ENCODE peak calls at places on chromosomes 3 and 15, in eight cellular contexts. One of them, this sample, is unnamed.

GRCh38 chr3:188437921-188438320 is 284.0 kb downstream of the LPP start:
- DNase-seq in dorsolateral prefrontal cortex: no peak
- DNase-seq in heart left ventricle: no peak
- DNase-seq in fibroblast of villous mesenchyme: no peak
- DNase-seq in right lobe of liver: no peak
- DNase-seq in IMR-90: peak
- DNase-seq in hepatocyte: no peak
- DNase-seq in GM12865: no peak
- DNase-seq in this sample: no peak

GRCh38 chr3:124886168-124887051 is 755 bp downstream of the ITGB5 start:
- DNase-seq in dorsolateral prefrontal cortex: peak
- DNase-seq in heart left ventricle: peak
- DNase-seq in fibroblast of villous mesenchyme: peak
- DNase-seq in right lobe of liver: peak
- DNase-seq in IMR-90: peak
- DNase-seq in hepatocyte: peak
- DNase-seq in GM12865: peak
- DNase-seq in this sample: peak

GRCh38 chr3:42192334-42193200 is 73.4 kb downstream of the CCK start:
- DNase-seq in dorsolateral prefrontal cortex: no peak
- DNase-seq in heart left ventricle: no peak
- DNase-seq in fibroblast of villous mesenchyme: no peak
- DNase-seq in right lobe of liver: no peak
- DNase-seq in IMR-90: peak
- DNase-seq in hepatocyte: no peak
- DNase-seq in GM12865: peak
- DNase-seq in this sample: peak

GRCh38 chr3:126005951-126006350 is 37.0 kb downstream of the ROPN1B start:
- DNase-seq in dorsolateral prefrontal cortex: no peak
- DNase-seq in heart left ventricle: no peak
- DNase-seq in fibroblast of villous mesenchyme: peak
- DNase-seq in right lobe of liver: no peak
- DNase-seq in IMR-90: peak
- DNase-seq in hepatocyte: no peak
- DNase-seq in GM12865: no peak
- DNase-seq in this sample: peak

GRCh38 chr3:72440491-72440890 is 407.8 kb downstream of the SHQ1 start:
- DNase-seq in dorsolateral prefrontal cortex: no peak
- DNase-seq in heart left ventricle: no peak
- DNase-seq in fibroblast of villous mesenchyme: no peak
- DNase-seq in right lobe of liver: no peak
- DNase-seq in IMR-90: no peak
- DNase-seq in hepatocyte: no peak
- DNase-seq in GM12865: peak
- DNase-seq in this sample: no peak

GRCh38 chr3:4492240-4493007 is 724 bp upstream of the ITPR1 start:
- DNase-seq in dorsolateral prefrontal cortex: peak
- DNase-seq in heart left ventricle: peak
- DNase-seq in fibroblast of villous mesenchyme: peak
- DNase-seq in right lobe of liver: peak
- DNase-seq in IMR-90: peak
- DNase-seq in hepatocyte: peak
- DNase-seq in GM12865: no peak
- DNase-seq in this sample: peak

GRCh38 chr3:64030741-64031140 is 7.4 kb upstream of the PSMD6 start:
- DNase-seq in dorsolateral prefrontal cortex: peak
- DNase-seq in heart left ventricle: peak
- DNase-seq in fibroblast of villous mesenchyme: peak
- DNase-seq in right lobe of liver: peak
- DNase-seq in IMR-90: peak
- DNase-seq in hepatocyte: peak
- DNase-seq in GM12865: peak
- DNase-seq in this sample: peak

GRCh38 chr15:58229297-58229768 is 91.2 kb downstream of the AQP9 start:
- DNase-seq in dorsolateral prefrontal cortex: no peak
- DNase-seq in heart left ventricle: no peak
- DNase-seq in fibroblast of villous mesenchyme: no peak
- DNase-seq in right lobe of liver: no peak
- DNase-seq in IMR-90: peak
- DNase-seq in hepatocyte: no peak
- DNase-seq in GM12865: no peak
- DNase-seq in this sample: peak

GRCh38 chr15:74809951-74810350 is 2.7 kb upstream of the LMAN1L start:
- DNase-seq in dorsolateral prefrontal cortex: no peak
- DNase-seq in heart left ventricle: no peak
- DNase-seq in fibroblast of villous mesenchyme: no peak
- DNase-seq in right lobe of liver: no peak
- DNase-seq in IMR-90: peak
- DNase-seq in hepatocyte: no peak
- DNase-seq in GM12865: no peak
- DNase-seq in this sample: no peak

DNA sequence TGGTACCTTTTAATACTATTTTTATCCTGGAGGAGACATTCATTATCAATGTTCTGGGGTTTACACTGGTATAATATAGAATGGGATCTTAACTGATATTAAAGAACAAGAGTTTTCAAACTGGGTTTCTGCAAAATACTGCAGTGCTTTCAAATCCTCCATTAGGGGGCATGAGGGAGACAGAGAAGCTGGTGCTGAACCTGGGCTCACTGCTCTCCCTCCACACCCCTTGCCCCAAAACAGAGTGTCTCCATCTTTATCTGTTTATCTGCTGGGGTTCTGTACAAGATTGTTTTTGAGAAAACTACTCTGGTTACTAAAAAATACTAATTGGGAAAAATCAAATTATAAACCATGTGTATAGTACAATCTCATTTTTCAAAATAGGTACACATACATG is 41.7 kb downstream of the CADPS start:
- DNase-seq in dorsolateral prefrontal cortex: no peak
- DNase-seq in heart left ventricle: no peak
- DNase-seq in fibroblast of villous mesenchyme: peak
- DNase-seq in right lobe of liver: no peak
- DNase-seq in IMR-90: no peak
- DNase-seq in hepatocyte: peak
- DNase-seq in GM12865: peak
- DNase-seq in this sample: peak
- TF ChIP-seq CTCF in dorsolateral prefrontal cortex: peak
- TF ChIP-seq CTCF in heart left ventricle: peak
- TF ChIP-seq CTCF in fibroblast of villous mesenchyme: peak
- TF ChIP-seq CTCF in right lobe of liver: peak
- TF ChIP-seq CTCF in IMR-90: no peak
- TF ChIP-seq CTCF in hepatocyte: peak
- TF ChIP-seq CTCF in GM12865: peak
- TF ChIP-seq CTCF in this sample: peak

GRCh38 chr3:194296448-194296831 is 54.7 kb downstream of the CPN2 start:
- DNase-seq in dorsolateral prefrontal cortex: no peak
- DNase-seq in heart left ventricle: no peak
- DNase-seq in fibroblast of villous mesenchyme: peak
- DNase-seq in right lobe of liver: no peak
- DNase-seq in IMR-90: peak
- DNase-seq in hepatocyte: peak
- DNase-seq in GM12865: no peak
- DNase-seq in this sample: peak
- H3K4me3 ChIP-seq in dorsolateral prefrontal cortex: peak
- H3K4me3 ChIP-seq in heart left ventricle: peak
- H3K4me3 ChIP-seq in fibroblast of villous mesenchyme: peak
- H3K4me3 ChIP-seq in right lobe of liver: peak
- H3K4me3 ChIP-seq in IMR-90: no peak
- H3K4me3 ChIP-seq in hepatocyte: peak
- H3K4me3 ChIP-seq in GM12865: no peak
- H3K4me3 ChIP-seq in this sample: peak

DNA sequence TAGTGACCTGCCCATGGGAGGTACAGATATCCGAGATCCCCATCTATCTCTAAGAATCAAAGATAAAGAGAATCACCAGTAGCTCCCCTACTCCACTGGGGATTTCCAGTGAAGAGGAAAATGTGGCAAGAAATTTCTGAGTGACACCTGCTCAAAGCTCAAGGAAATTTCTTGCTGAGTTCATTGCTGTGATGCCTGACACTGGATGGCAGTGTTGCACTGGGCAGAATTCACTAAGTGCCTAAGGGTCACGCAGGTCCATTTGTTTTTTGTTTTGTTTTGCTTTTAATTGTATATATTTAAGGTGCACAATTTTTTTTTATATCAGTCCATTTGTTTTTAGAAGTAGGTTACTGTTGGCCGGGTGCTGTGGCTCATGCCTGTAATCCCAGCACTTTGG is 109.5 kb upstream of the KCNAB1 start:
- DNase-seq in dorsolateral prefrontal cortex: peak
- DNase-seq in heart left ventricle: no peak
- DNase-seq in fibroblast of villous mesenchyme: no peak
- DNase-seq in right lobe of liver: no peak
- DNase-seq in IMR-90: no peak
- DNase-seq in hepatocyte: peak
- DNase-seq in GM12865: peak
- DNase-seq in this sample: no peak
- TF ChIP-seq CTCF in dorsolateral prefrontal cortex: peak
- TF ChIP-seq CTCF in heart left ventricle: peak
- TF ChIP-seq CTCF in fibroblast of villous mesenchyme: peak
- TF ChIP-seq CTCF in right lobe of liver: peak
- TF ChIP-seq CTCF in IMR-90: no peak
- TF ChIP-seq CTCF in hepatocyte: peak
- TF ChIP-seq CTCF in GM12865: peak
- TF ChIP-seq CTCF in this sample: peak

DNA sequence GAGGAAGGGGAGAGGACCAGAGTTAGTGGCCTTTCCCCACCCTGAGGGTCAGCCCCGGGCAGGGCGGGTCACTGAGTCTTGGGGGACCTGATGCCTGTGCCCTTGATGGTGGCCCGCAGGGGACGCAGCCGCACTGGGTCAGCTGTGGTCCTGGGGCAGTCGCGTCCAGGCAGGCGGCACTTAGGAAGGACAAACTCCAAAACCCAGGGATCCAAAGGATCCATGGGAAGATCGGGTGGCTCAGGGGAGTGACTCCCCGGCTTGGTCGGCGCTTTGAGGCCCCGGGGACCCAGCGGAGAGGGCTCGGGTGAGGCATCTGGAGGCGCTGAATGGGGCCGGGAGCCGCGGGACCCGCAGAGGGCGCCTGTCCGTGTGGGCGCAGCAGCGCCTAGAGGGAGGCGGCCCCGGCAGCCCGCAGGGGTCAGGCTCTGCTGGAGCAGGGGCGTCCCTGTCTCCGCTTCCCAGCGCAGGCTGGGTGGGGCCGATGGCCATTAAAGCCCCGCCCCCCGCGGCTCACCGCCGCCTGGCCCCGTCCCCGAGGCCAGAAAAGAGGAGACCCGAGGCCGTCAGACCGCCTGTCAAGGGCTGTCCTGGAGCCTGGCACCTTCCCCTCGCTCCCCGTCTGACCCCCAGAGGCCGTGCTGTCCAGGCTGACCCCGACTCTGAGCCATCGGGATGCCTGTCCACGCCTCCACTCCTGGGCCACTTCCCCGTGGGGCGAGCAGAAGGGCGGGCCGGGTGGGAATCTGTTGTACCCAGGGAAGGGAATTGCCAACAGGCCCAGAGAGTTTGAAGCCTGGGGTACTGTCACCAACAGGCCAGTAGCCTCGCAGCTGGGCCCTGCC is 17.4 kb downstream of the CIDEC start:
- DNase-seq in dorsolateral prefrontal cortex: no peak
- DNase-seq in heart left ventricle: peak
- DNase-seq in fibroblast of villous mesenchyme: peak
- DNase-seq in right lobe of liver: peak
- DNase-seq in IMR-90: no peak
- DNase-seq in hepatocyte: peak
- DNase-seq in GM12865: no peak
- DNase-seq in this sample: peak
- H3K4me3 ChIP-seq in dorsolateral prefrontal cortex: peak
- H3K4me3 ChIP-seq in heart left ventricle: peak
- H3K4me3 ChIP-seq in fibroblast of villous mesenchyme: no peak
- H3K4me3 ChIP-seq in right lobe of liver: peak
- H3K4me3 ChIP-seq in IMR-90: no peak
- H3K4me3 ChIP-seq in hepatocyte: no peak
- H3K4me3 ChIP-seq in GM12865: no peak
- H3K4me3 ChIP-seq in this sample: peak

GRCh38 chr3:47009225-47010049 is 30.0 kb downstream of the NBEAL2 start:
- DNase-seq in dorsolateral prefrontal cortex: peak
- DNase-seq in heart left ventricle: peak
- DNase-seq in fibroblast of villous mesenchyme: peak
- DNase-seq in right lobe of liver: peak
- DNase-seq in IMR-90: peak
- DNase-seq in hepatocyte: peak
- DNase-seq in GM12865: peak
- DNase-seq in this sample: peak
- TF ChIP-seq CTCF in dorsolateral prefrontal cortex: no peak
- TF ChIP-seq CTCF in heart left ventricle: no peak
- TF ChIP-seq CTCF in fibroblast of villous mesenchyme: no peak
- TF ChIP-seq CTCF in right lobe of liver: no peak
- TF ChIP-seq CTCF in IMR-90: no peak
- TF ChIP-seq CTCF in hepatocyte: no peak
- TF ChIP-seq CTCF in GM12865: no peak
- TF ChIP-seq CTCF in this sample: no peak

GRCh38 chr15:85693277-85693676 is 101.4 kb downstream of the KLHL25 start:
- DNase-seq in dorsolateral prefrontal cortex: no peak
- DNase-seq in heart left ventricle: no peak
- DNase-seq in fibroblast of villous mesenchyme: no peak
- DNase-seq in right lobe of liver: no peak
- DNase-seq in IMR-90: no peak
- DNase-seq in hepatocyte: no peak
- DNase-seq in GM12865: peak
- DNase-seq in this sample: no peak
- H3K4me3 ChIP-seq in dorsolateral prefrontal cortex: no peak
- H3K4me3 ChIP-seq in heart left ventricle: no peak
- H3K4me3 ChIP-seq in fibroblast of villous mesenchyme: no peak
- H3K4me3 ChIP-seq in right lobe of liver: no peak
- H3K4me3 ChIP-seq in IMR-90: no peak
- H3K4me3 ChIP-seq in hepatocyte: no peak
- H3K4me3 ChIP-seq in GM12865: peak
- H3K4me3 ChIP-seq in this sample: no peak

GRCh38 chr3:46897829-46898320 is 20.4 kb downstream of the PTH1R start:
- DNase-seq in dorsolateral prefrontal cortex: no peak
- DNase-seq in heart left ventricle: no peak
- DNase-seq in fibroblast of villous mesenchyme: no peak
- DNase-seq in right lobe of liver: peak
- DNase-seq in IMR-90: no peak
- DNase-seq in hepatocyte: no peak
- DNase-seq in GM12865: no peak
- DNase-seq in this sample: no peak
- TF ChIP-seq CTCF in dorsolateral prefrontal cortex: no peak
- TF ChIP-seq CTCF in heart left ventricle: no peak
- TF ChIP-seq CTCF in fibroblast of villous mesenchyme: no peak
- TF ChIP-seq CTCF in right lobe of liver: no peak
- TF ChIP-seq CTCF in IMR-90: no peak
- TF ChIP-seq CTCF in hepatocyte: no peak
- TF ChIP-seq CTCF in GM12865: no peak
- TF ChIP-seq CTCF in this sample: no peak

GRCh38 chr3:11717768-11718581 is 74.3 kb upstream of the VGLL4 start:
- DNase-seq in dorsolateral prefrontal cortex: no peak
- DNase-seq in heart left ventricle: peak
- DNase-seq in fibroblast of villous mesenchyme: peak
- DNase-seq in right lobe of liver: no peak
- DNase-seq in IMR-90: peak
- DNase-seq in hepatocyte: peak
- DNase-seq in GM12865: peak
- DNase-seq in this sample: peak
- H3K4me3 ChIP-seq in dorsolateral prefrontal cortex: peak
- H3K4me3 ChIP-seq in heart left ventricle: peak
- H3K4me3 ChIP-seq in fibroblast of villous mesenchyme: peak
- H3K4me3 ChIP-seq in right lobe of liver: peak
- H3K4me3 ChIP-seq in IMR-90: peak
- H3K4me3 ChIP-seq in hepatocyte: peak
- H3K4me3 ChIP-seq in GM12865: peak
- H3K4me3 ChIP-seq in this sample: peak

This sample was measured in choroid plexus epithelial cell.